ENCODE peak calls at places on chromosomes 7 and 10, in seven cellular contexts. One of them, this sample, is unnamed.

GRCh38 chr10:44651834-44652233 is 259.3 kb upstream of the TMEM72 start:
- DNase-seq in fibroblast of lung: peak
- DNase-seq in CD4-positive, alpha-beta T cell: no peak
- DNase-seq in H1: no peak
- DNase-seq in IMR-90: peak
- DNase-seq in CD8-positive, alpha-beta memory T cell: no peak
- DNase-seq in body of pancreas: no peak
- DNase-seq in this sample: no peak

GRCh38 chr10:89147256-89147655 is 59.9 kb downstream of the CH25H start:
- DNase-seq in fibroblast of lung: peak
- DNase-seq in CD4-positive, alpha-beta T cell: no peak
- DNase-seq in H1: no peak
- DNase-seq in IMR-90: peak
- DNase-seq in CD8-positive, alpha-beta memory T cell: no peak
- DNase-seq in body of pancreas: no peak
- DNase-seq in this sample: no peak

GRCh38 chr10:123614888-123615287 is 51.3 kb upstream of the GPR26 start:
- DNase-seq in fibroblast of lung: peak
- DNase-seq in CD4-positive, alpha-beta T cell: peak
- DNase-seq in H1: peak
- DNase-seq in IMR-90: peak
- DNase-seq in CD8-positive, alpha-beta memory T cell: no peak
- DNase-seq in body of pancreas: peak
- DNase-seq in this sample: no peak

GRCh38 chr10:131885391-131886165 is 15.2 kb upstream of the PPP2R2D start:
- DNase-seq in fibroblast of lung: peak
- DNase-seq in CD4-positive, alpha-beta T cell: peak
- DNase-seq in H1: peak
- DNase-seq in IMR-90: peak
- DNase-seq in CD8-positive, alpha-beta memory T cell: peak
- DNase-seq in body of pancreas: peak
- DNase-seq in this sample: peak

GRCh38 chr7:127786184-127786583 is 134.2 kb downstream of the SND1 start:
- DNase-seq in fibroblast of lung: peak
- DNase-seq in CD4-positive, alpha-beta T cell: no peak
- DNase-seq in H1: no peak
- DNase-seq in IMR-90: peak
- DNase-seq in CD8-positive, alpha-beta memory T cell: no peak
- DNase-seq in body of pancreas: no peak
- DNase-seq in this sample: no peak

GRCh38 chr10:49187950-49188761 is at the start of gene TMEM273:
- DNase-seq in fibroblast of lung: peak
- DNase-seq in CD4-positive, alpha-beta T cell: no peak
- DNase-seq in H1: no peak
- DNase-seq in IMR-90: no peak
- DNase-seq in CD8-positive, alpha-beta memory T cell: no peak
- DNase-seq in body of pancreas: peak
- DNase-seq in this sample: peak

GRCh38 chr7:107945332-107945731 is 54.3 kb downstream of the DLD start:
- DNase-seq in fibroblast of lung: no peak
- DNase-seq in CD4-positive, alpha-beta T cell: no peak
- DNase-seq in H1: no peak
- DNase-seq in IMR-90: no peak
- DNase-seq in CD8-positive, alpha-beta memory T cell: no peak
- DNase-seq in body of pancreas: no peak
- DNase-seq in this sample: no peak

GRCh38 chr7:136336932-136337331 is 359.8 kb upstream of the MTPN start:
- DNase-seq in fibroblast of lung: no peak
- DNase-seq in CD4-positive, alpha-beta T cell: no peak
- DNase-seq in H1: no peak
- DNase-seq in IMR-90: no peak
- DNase-seq in CD8-positive, alpha-beta memory T cell: no peak
- DNase-seq in body of pancreas: no peak
- DNase-seq in this sample: no peak

GRCh38 chr10:96690755-96691730 is 29.3 kb downstream of the PIK3AP1 start:
- DNase-seq in fibroblast of lung: peak
- DNase-seq in CD4-positive, alpha-beta T cell: no peak
- DNase-seq in H1: no peak
- DNase-seq in IMR-90: peak
- DNase-seq in CD8-positive, alpha-beta memory T cell: no peak
- DNase-seq in body of pancreas: no peak
- DNase-seq in this sample: no peak

GRCh38 chr10:103922659-103923058 is 4.7 kb upstream of the STN1 start:
- DNase-seq in fibroblast of lung: no peak
- DNase-seq in CD4-positive, alpha-beta T cell: no peak
- DNase-seq in H1: no peak
- DNase-seq in IMR-90: no peak
- DNase-seq in CD8-positive, alpha-beta memory T cell: no peak
- DNase-seq in body of pancreas: no peak
- DNase-seq in this sample: no peak

GRCh38 chr10:103921750-103922195 is 3.8 kb upstream of the STN1 start:
- DNase-seq in fibroblast of lung: peak
- DNase-seq in CD4-positive, alpha-beta T cell: peak
- DNase-seq in H1: no peak
- DNase-seq in IMR-90: peak
- DNase-seq in CD8-positive, alpha-beta memory T cell: no peak
- DNase-seq in body of pancreas: no peak
- DNase-seq in this sample: peak

GRCh38 chr10:103925591-103925990 is 7.6 kb upstream of the STN1 start:
- DNase-seq in fibroblast of lung: no peak
- DNase-seq in CD4-positive, alpha-beta T cell: no peak
- DNase-seq in H1: no peak
- DNase-seq in IMR-90: no peak
- DNase-seq in CD8-positive, alpha-beta memory T cell: no peak
- DNase-seq in body of pancreas: no peak
- DNase-seq in this sample: no peak

GRCh38 chr10:103921248-103921647 is 3.3 kb upstream of the STN1 start:
- DNase-seq in fibroblast of lung: no peak
- DNase-seq in CD4-positive, alpha-beta T cell: no peak
- DNase-seq in H1: no peak
- DNase-seq in IMR-90: no peak
- DNase-seq in CD8-positive, alpha-beta memory T cell: no peak
- DNase-seq in body of pancreas: no peak
- DNase-seq in this sample: no peak

DNA sequence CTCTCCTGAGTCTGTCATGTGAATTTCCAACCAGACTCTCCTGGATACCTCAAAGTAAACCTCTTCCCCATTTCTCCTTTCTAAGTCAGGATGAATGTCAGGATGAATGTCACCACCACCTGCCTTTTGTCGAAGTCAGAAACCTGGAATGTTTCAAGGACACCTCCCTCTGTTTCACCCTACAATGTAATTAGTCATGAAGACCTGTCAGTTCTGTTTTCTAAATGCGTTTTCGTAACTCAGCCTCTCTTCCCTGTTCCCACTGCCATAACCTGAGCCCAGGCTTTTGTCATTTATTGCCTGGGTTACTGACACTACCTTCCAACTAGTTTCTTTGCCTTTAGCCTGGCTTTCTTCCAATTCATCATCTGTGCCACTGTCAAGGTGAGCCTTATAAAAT is 5.5 kb upstream of the STN1 start:
- DNase-seq in fibroblast of lung: no peak
- DNase-seq in CD4-positive, alpha-beta T cell: no peak
- DNase-seq in H1: no peak
- DNase-seq in IMR-90: no peak
- DNase-seq in CD8-positive, alpha-beta memory T cell: no peak
- DNase-seq in body of pancreas: peak
- DNase-seq in this sample: no peak
- H3K27ac ChIP-seq in fibroblast of lung: no peak
- H3K27ac ChIP-seq in CD4-positive, alpha-beta T cell: no peak
- H3K27ac ChIP-seq in H1: no peak
- H3K27ac ChIP-seq in IMR-90: no peak
- H3K27ac ChIP-seq in CD8-positive, alpha-beta memory T cell: no peak
- H3K27ac ChIP-seq in body of pancreas: peak
- H3K27ac ChIP-seq in this sample: no peak

DNA sequence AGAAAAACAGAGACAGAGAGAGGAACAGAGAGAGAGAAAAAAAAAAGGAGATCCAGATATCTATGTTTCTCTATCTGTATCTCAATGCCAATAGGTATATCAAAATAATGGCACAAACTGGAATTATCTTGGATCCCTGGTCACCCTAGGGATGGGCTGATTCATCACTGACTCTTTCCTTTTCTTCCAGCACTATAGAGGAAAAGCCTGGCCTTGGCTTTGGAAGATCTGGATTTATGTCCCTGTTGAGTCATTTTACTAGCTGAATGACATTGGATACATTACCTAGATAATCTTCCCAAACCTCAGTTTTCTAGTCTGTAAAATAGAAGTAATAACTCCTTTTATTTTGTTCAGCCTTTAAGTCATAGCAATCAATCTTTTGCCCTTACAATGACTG is 152.8 kb upstream of the GDF10 start:
- DNase-seq in fibroblast of lung: no peak
- DNase-seq in CD4-positive, alpha-beta T cell: no peak
- DNase-seq in H1: no peak
- DNase-seq in IMR-90: no peak
- DNase-seq in CD8-positive, alpha-beta memory T cell: no peak
- DNase-seq in body of pancreas: no peak
- DNase-seq in this sample: no peak
- H3K27ac ChIP-seq in fibroblast of lung: no peak
- H3K27ac ChIP-seq in CD4-positive, alpha-beta T cell: no peak
- H3K27ac ChIP-seq in H1: no peak
- H3K27ac ChIP-seq in IMR-90: no peak
- H3K27ac ChIP-seq in CD8-positive, alpha-beta memory T cell: no peak
- H3K27ac ChIP-seq in body of pancreas: no peak
- H3K27ac ChIP-seq in this sample: no peak

DNA sequence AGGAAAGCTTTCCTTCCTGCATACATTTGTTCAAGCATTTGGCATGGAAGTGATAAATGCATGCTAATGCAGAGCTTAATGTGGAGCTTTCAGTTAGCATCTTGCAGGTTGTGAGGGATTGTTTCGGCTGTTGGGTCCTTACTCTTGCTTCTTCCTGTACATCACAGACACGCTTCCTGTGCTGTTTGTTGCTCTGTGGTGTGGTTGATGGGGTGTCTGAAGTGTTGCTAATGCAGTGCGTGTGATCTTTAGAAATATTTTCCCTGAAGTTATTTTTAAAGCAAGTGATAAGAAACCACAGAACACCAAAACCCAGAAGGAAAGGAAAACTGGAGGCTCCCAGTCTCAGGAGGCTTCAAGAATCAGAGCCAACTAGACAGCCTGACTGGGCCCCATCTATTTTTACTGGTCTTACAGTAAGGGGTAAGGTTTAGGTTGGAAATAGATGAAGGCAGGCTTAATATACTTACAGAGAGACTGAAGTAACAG is 143.1 kb downstream of the CHN2 start:
- DNase-seq in fibroblast of lung: peak
- DNase-seq in CD4-positive, alpha-beta T cell: peak
- DNase-seq in H1: no peak
- DNase-seq in IMR-90: no peak
- DNase-seq in CD8-positive, alpha-beta memory T cell: peak
- DNase-seq in body of pancreas: no peak
- DNase-seq in this sample: peak
- H3K27ac ChIP-seq in fibroblast of lung: no peak
- H3K27ac ChIP-seq in CD4-positive, alpha-beta T cell: no peak
- H3K27ac ChIP-seq in H1: no peak
- H3K27ac ChIP-seq in IMR-90: no peak
- H3K27ac ChIP-seq in CD8-positive, alpha-beta memory T cell: peak
- H3K27ac ChIP-seq in body of pancreas: peak
- H3K27ac ChIP-seq in this sample: no peak

DNA sequence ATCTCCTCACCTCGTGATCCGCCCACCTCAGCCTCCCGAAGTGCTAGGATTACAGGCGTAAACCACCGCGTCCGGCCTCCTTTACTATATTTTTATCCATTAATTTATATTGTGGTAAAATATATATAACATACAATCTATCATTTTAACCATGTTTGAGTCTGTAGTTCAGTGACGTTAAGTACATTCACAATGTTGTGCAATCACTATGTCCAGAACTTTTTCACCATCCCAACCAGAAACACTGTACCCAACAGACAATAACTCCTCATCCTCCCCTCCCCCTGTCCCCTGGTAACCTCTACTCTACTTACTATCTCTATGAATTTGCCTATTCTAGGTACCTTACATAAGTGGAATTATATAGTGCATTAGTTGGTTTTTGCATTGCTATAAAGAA is 297.5 kb upstream of the GALNT17 start:
- DNase-seq in fibroblast of lung: no peak
- DNase-seq in CD4-positive, alpha-beta T cell: no peak
- DNase-seq in H1: no peak
- DNase-seq in IMR-90: no peak
- DNase-seq in CD8-positive, alpha-beta memory T cell: no peak
- DNase-seq in body of pancreas: no peak
- DNase-seq in this sample: no peak
- H3K27ac ChIP-seq in fibroblast of lung: no peak
- H3K27ac ChIP-seq in CD4-positive, alpha-beta T cell: no peak
- H3K27ac ChIP-seq in H1: no peak
- H3K27ac ChIP-seq in IMR-90: no peak
- H3K27ac ChIP-seq in CD8-positive, alpha-beta memory T cell: no peak
- H3K27ac ChIP-seq in body of pancreas: no peak
- H3K27ac ChIP-seq in this sample: no peak

GRCh38 chr7:111986601-111987000 is 219.6 kb downstream of the DOCK4 start:
- DNase-seq in fibroblast of lung: peak
- DNase-seq in CD4-positive, alpha-beta T cell: no peak
- DNase-seq in H1: no peak
- DNase-seq in IMR-90: no peak
- DNase-seq in CD8-positive, alpha-beta memory T cell: no peak
- DNase-seq in body of pancreas: no peak
- DNase-seq in this sample: no peak
- H3K27ac ChIP-seq in fibroblast of lung: no peak
- H3K27ac ChIP-seq in CD4-positive, alpha-beta T cell: no peak
- H3K27ac ChIP-seq in H1: no peak
- H3K27ac ChIP-seq in IMR-90: no peak
- H3K27ac ChIP-seq in CD8-positive, alpha-beta memory T cell: no peak
- H3K27ac ChIP-seq in body of pancreas: no peak
- H3K27ac ChIP-seq in this sample: no peak

GRCh38 chr10:98309366-98310355 is 41.7 kb upstream of the LOXL4 start:
- DNase-seq in fibroblast of lung: peak
- DNase-seq in CD4-positive, alpha-beta T cell: no peak
- DNase-seq in H1: peak
- DNase-seq in IMR-90: peak
- DNase-seq in CD8-positive, alpha-beta memory T cell: no peak
- DNase-seq in body of pancreas: peak
- DNase-seq in this sample: no peak
- H3K27ac ChIP-seq in fibroblast of lung: no peak
- H3K27ac ChIP-seq in CD4-positive, alpha-beta T cell: no peak
- H3K27ac ChIP-seq in H1: no peak
- H3K27ac ChIP-seq in IMR-90: peak
- H3K27ac ChIP-seq in CD8-positive, alpha-beta memory T cell: no peak
- H3K27ac ChIP-seq in body of pancreas: no peak
- H3K27ac ChIP-seq in this sample: no peak

DNA sequence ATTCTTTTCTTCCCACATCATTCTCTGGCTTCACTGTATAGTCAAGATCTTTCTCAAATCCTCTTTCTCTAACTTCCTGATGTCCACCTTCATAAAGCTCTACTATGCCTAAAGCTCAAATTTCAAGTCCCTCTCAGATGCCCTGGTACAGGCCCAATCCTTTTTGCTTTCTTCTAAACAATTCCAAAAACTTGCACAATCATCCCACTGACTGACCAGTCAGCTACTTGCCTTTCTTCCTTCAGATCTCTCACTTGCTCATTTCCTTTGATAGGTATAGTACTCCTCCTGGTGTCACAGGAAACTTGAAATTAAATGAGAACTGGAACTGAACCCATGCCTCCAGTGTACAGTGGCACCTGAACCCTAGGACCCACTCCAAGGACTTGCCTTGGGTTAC is 18.2 kb downstream of the SEC31B start:
- DNase-seq in fibroblast of lung: no peak
- DNase-seq in CD4-positive, alpha-beta T cell: no peak
- DNase-seq in H1: no peak
- DNase-seq in IMR-90: peak
- DNase-seq in CD8-positive, alpha-beta memory T cell: no peak
- DNase-seq in body of pancreas: no peak
- DNase-seq in this sample: no peak
- H3K27ac ChIP-seq in fibroblast of lung: no peak
- H3K27ac ChIP-seq in CD4-positive, alpha-beta T cell: no peak
- H3K27ac ChIP-seq in H1: no peak
- H3K27ac ChIP-seq in IMR-90: no peak
- H3K27ac ChIP-seq in CD8-positive, alpha-beta memory T cell: no peak
- H3K27ac ChIP-seq in body of pancreas: no peak
- H3K27ac ChIP-seq in this sample: no peak

GRCh38 chr10:46240684-46241565 is 45.9 kb upstream of the ANTXRL start:
- DNase-seq in fibroblast of lung: no peak
- DNase-seq in CD4-positive, alpha-beta T cell: no peak
- DNase-seq in H1: peak
- DNase-seq in IMR-90: no peak
- DNase-seq in CD8-positive, alpha-beta memory T cell: no peak
- DNase-seq in body of pancreas: no peak
- DNase-seq in this sample: no peak
- H3K27ac ChIP-seq in fibroblast of lung: no peak
- H3K27ac ChIP-seq in CD4-positive, alpha-beta T cell: no peak
- H3K27ac ChIP-seq in H1: no peak
- H3K27ac ChIP-seq in IMR-90: no peak
- H3K27ac ChIP-seq in CD8-positive, alpha-beta memory T cell: no peak
- H3K27ac ChIP-seq in body of pancreas: no peak
- H3K27ac ChIP-seq in this sample: no peak

This sample was measured in CD4-positive, CD25-positive, alpha-beta regulatory T cell.